ENCODE peak calls at places on chromosomes 1 and 21, in four cellular contexts. U is adrenal gland, Z is heart left ventricle, B is body of pancreas. T is an unnamed sample. For H3K4me1, the result is how much of the 10 kb centered on the place peaks cover.

GRCh38 chr1:67324068-67324467 is 16.4 kb downstream of the IL12RB2 start:
- DNase-seq in U (no peak), Z (no peak), B (no peak), T (no peak)

GRCh38 chr1:246801241-246802020 is 77.2 kb downstream of the SCCPDH start:
- DNase-seq in U (no peak), Z (no peak), B (no peak), T (no peak)

GRCh38 chr1:226128487-226129075 is 58.0 kb downstream of the ACBD3 start:
- DNase-seq in U (peak), Z (no peak), B (peak), T (no peak)

GRCh38 chr1:209162651-209163050 is 420.9 kb upstream of the CAMK1G start:
- DNase-seq in U (no peak), Z (no peak), B (no peak), T (no peak)

GRCh38 chr1:150763631-150764223 is 1.9 kb downstream of the CTSS start:
- DNase-seq in U (no peak), Z (no peak), B (no peak), T (no peak)

GRCh38 chr1:51294566-51295184 is 35.7 kb downstream of the TTC39A start:
- DNase-seq in U (no peak), Z (no peak), B (no peak), T (no peak)

GRCh38 chr1:15236226-15237145 is 10.5 kb upstream of the FHAD1 start:
- DNase-seq in U (no peak), Z (no peak), B (no peak), T (no peak)

GRCh38 chr1:76073471-76073870 is 1.1 kb upstream of the ST6GALNAC3 start:
- DNase-seq in U (no peak), Z (no peak), B (no peak), T (no peak)

GRCh38 chr1:60916178-60916577 is 166.2 kb upstream of the NFIA start:
- DNase-seq in U (no peak), Z (peak), B (no peak), T (no peak)

GRCh38 chr1:52288286-52288685 is 77.7 kb downstream of the CC2D1B start:
- DNase-seq in U (peak), Z (no peak), B (no peak), T (no peak)

GRCh38 chr1:117447661-117448060 is 80.4 kb downstream of the MAN1A2 start:
- DNase-seq in U (no peak), Z (no peak), B (no peak), T (no peak)

GRCh38 chr1:211625040-211625439 is 46.1 kb upstream of the SLC30A1 start:
- DNase-seq in U (no peak), Z (no peak), B (no peak), T (no peak)

GRCh38 chr1:6967431-6968079 is 182.3 kb downstream of the CAMTA1 start:
- DNase-seq in U (no peak), Z (no peak), B (no peak), T (no peak)

GRCh38 chr1:229869225-229869624 is 197.8 kb upstream of the GALNT2 start:
- DNase-seq in U (no peak), Z (no peak), B (no peak), T (no peak)

GRCh38 chr1:48450505-48450904 is 21.5 kb downstream of the SPATA6 start:
- DNase-seq in U (no peak), Z (no peak), B (no peak), T (no peak)

GRCh38 chr1:41479000-41479807 is 5.3 kb downstream of the EDN2 start:
- DNase-seq in U (peak), Z (no peak), B (no peak), T (no peak)

GRCh38 chr1:30197616-30197934 is 525.8 kb downstream of the MATN1 start:
- DNase-seq in U (no peak), Z (no peak), B (no peak), T (no peak)

GRCh38 chr1:98086796-98087195 is 166.0 kb upstream of the DPYD start:
- DNase-seq in U (no peak), Z (no peak), B (no peak), T (no peak)

GRCh38 chr1:14910947-14911721 is 242.4 kb upstream of the TMEM51 start:
- DNase-seq in U (no peak), Z (no peak), B (no peak), T (no peak)

GRCh38 chr1:19405761-19406481 is 79.4 kb downstream of the CAPZB start:
- DNase-seq in U (no peak), Z (no peak), B (no peak), T (peak)

GRCh38 chr1:55015731-55016620 is 17.2 kb downstream of the BSND start:
- DNase-seq in U (no peak), Z (no peak), B (no peak), T (no peak)

GRCh38 chr1:36411674-36412648 is 14.3 kb upstream of the LSM10 start:
- DNase-seq in U (no peak), Z (no peak), B (no peak), T (no peak)

GRCh38 chr1:66733348-66734017 is 18.8 kb upstream of the DYNLT5 start:
- DNase-seq in U (no peak), Z (no peak), B (no peak), T (no peak)

GRCh38 chr1:99599678-99600175 is 46.2 kb upstream of the PALMD start:
- DNase-seq in U (peak), Z (peak), B (no peak), T (no peak)

GRCh38 chr21:25421327-25422028 is 185.8 kb downstream of the MRPL39 start:
- DNase-seq in U (no peak), Z (no peak), B (no peak), T (no peak)

GRCh38 chr1:178530037-178530402 is 17.1 kb downstream of the TEX35 start:
- DNase-seq in U (peak), Z (no peak), B (no peak), T (no peak)

GRCh38 chr21:44024895-44025353 is 12.8 kb downstream of the TRAPPC10 start:
- DNase-seq in U (peak), Z (peak), B (no peak), T (no peak)

GRCh38 chr21:31283025-31283424 is 61.0 kb downstream of the TIAM1 start:
- DNase-seq in U (no peak), Z (no peak), B (no peak), T (no peak)

GRCh38 chr1:2334883-2335534 is 56.3 kb downstream of the MORN1 start:
- DNase-seq in U (no peak), Z (no peak), B (no peak), T (no peak)

GRCh38 chr21:38325216-38325615 is 68.4 kb downstream of the KCNJ15 start:
- DNase-seq in U (no peak), Z (no peak), B (no peak), T (no peak)

GRCh38 chr1:73820843-73821242 is 377.1 kb downstream of the LRRIQ3 start:
- DNase-seq in U (no peak), Z (no peak), B (no peak), T (no peak)

GRCh38 chr1:204846546-204846945 is 24.1 kb upstream of the NFASC start:
- DNase-seq in U (no peak), Z (no peak), B (no peak), T (no peak)

GRCh38 chr1:9844106-9844505 is 20.3 kb upstream of the CLSTN1 start:
- DNase-seq in U (no peak), Z (no peak), B (no peak), T (no peak)

GRCh38 chr1:111218947-111219346 is 8.6 kb upstream of the CHI3L2 start:
- DNase-seq in U (no peak), Z (no peak), B (no peak), T (no peak)

GRCh38 chr1:180311011-180311730 is 81.1 kb downstream of the LHX4 start:
- DNase-seq in U (no peak), Z (no peak), B (no peak), T (no peak)

GRCh38 chr21:29334717-29335428 is 36.2 kb downstream of the BACH1 start:
- DNase-seq in U (no peak), Z (no peak), B (no peak), T (no peak)

GRCh38 chr1:74771913-74772515 is 39.1 kb downstream of the TYW3 start:
- DNase-seq in U (no peak), Z (no peak), B (no peak), T (no peak)

GRCh38 chr1:18309552-18310155 is 171.1 kb upstream of the KLHDC7A start:
- DNase-seq in U (no peak), Z (no peak), B (no peak), T (no peak)

DNA sequence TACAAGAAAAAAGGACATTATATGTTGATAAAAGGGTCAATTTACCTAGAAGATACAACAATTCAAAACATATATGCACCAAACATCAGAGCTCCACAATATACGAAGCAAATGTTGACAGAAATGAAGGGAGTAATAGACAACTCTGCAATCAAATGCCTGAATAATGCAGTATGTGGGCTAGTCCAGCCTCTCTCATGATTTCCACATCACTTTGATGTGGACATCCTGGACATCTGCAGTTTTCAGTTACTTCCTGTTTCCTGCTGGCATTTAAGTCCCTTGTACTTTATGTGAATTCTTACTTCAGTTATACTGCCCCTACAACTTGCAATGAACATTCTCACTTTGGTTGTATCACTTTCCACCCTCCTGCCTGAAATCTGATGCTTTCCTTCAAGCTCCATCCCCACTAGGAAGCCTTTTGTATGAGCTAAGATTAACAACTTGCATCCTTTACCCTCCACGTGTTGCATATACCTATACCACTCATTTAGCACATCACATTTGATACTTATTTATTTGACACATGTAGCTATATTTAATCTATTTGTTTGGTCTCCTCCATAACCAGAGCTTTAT is 36.7 kb downstream of the DISC1 start:
- DNase-seq in U (no peak), Z (no peak), B (no peak), T (no peak)
- H3K4me3 ChIP-seq in U (no peak), Z (no peak), B (no peak), T (no peak)

GRCh38 chr1:93346472-93346991 is 825 bp downstream of the DR1 start:
- DNase-seq in U (peak), Z (peak), B (no peak), T (peak)

GRCh38 chr1:93345633-93346471 is at the start of gene DR1:
- DNase-seq in U (peak), Z (peak), B (peak), T (peak)

GRCh38 chr1:93349231-93350135 is 3.8 kb downstream of the DR1 start:
- DNase-seq in U (no peak), Z (no peak), B (no peak), T (no peak)

GRCh38 chr1:93348104-93348780 is 2.5 kb downstream of the DR1 start:
- DNase-seq in U (no peak), Z (no peak), B (no peak), T (no peak)

GRCh38 chr1:93347319-93347899 is 1.7 kb downstream of the DR1 start:
- DNase-seq in U (no peak), Z (no peak), B (no peak), T (no peak)
- H3K27ac ChIP-seq in U (no peak), Z (no peak), B (peak), T (peak)

DNA sequence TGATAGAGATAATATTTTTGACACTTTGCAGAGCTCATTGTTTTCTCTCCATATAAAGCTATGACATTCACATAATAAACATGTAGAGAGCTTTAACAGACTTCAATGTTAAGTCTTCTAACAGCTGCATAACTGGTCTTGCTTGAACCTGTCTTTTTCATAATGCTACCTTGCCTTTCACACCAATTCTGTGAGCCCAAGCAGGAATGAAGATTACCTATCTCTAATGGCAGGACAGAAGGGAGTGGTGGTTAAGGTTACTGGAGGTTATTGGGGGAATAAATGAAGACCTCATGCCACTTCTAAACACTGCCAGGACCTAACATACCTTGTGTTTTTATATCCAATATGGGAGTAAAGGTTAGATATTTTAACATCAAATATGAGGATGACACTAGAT is 2.3 kb upstream of the CD55 start:
- DNase-seq in U (no peak), Z (no peak), B (no peak), T (no peak)
- H3K4me1 ChIP-seq in U (under half), Z (under half), B (under half), T (under half)

GRCh38 chr1:207241164-207241934 is 80.1 kb upstream of the CD55 start:
- DNase-seq in U (peak), Z (no peak), B (no peak), T (no peak)

GRCh38 chr1:207242911-207243310 is 78.6 kb upstream of the CD55 start:
- DNase-seq in U (no peak), Z (no peak), B (no peak), T (no peak)

GRCh38 chr1:207240325-207241095 is 81.0 kb upstream of the CD55 start:
- DNase-seq in U (no peak), Z (no peak), B (no peak), T (no peak)

GRCh38 chr1:207243756-207244408 is 77.6 kb upstream of the CD55 start:
- DNase-seq in U (no peak), Z (no peak), B (no peak), T (no peak)

GRCh38 chr1:207239874-207240273 is 81.6 kb upstream of the CD55 start:
- DNase-seq in U (no peak), Z (no peak), B (no peak), T (no peak)
- H3K4me3 ChIP-seq in U (no peak), Z (no peak), B (no peak), T (no peak)